ENCODE peak calls at places on chromosomes 1 and 21, in nine cellular contexts. Z is IMR-90, Y is ovary, W is heart left ventricle, H is stomach, A is HCT116, I is A549, S is transverse colon, C is body of pancreas. X is an unnamed sample.

GRCh38 chr21:32388306-32388705 is 4.5 kb downstream of the URB1 start:
- DNase-seq in Z (no peak), Y (no peak), W (no peak), H (no peak), A (no peak), I (no peak), S (no peak), C (no peak), X (no peak)

GRCh38 chr1:107228704-107229103 is 87.9 kb downstream of the NTNG1 start:
- DNase-seq in Z (peak; percentile 11), Y (no peak), W (no peak), H (no peak), A (no peak), I (no peak), S (no peak), C (no peak), X (no peak)

GRCh38 chr1:8409107-8409506 is 91.2 kb downstream of the SLC45A1 start:
- DNase-seq in Z (peak; percentile 81), Y (no peak), W (no peak), H (no peak), A (no peak), I (no peak), S (peak; percentile 30), C (no peak), X (no peak)

GRCh38 chr1:36397083-36397377 is 678 bp downstream of the LSM10 start:
- DNase-seq in Z (no peak), Y (no peak), W (no peak), H (no peak), A (no peak), I (no peak), S (no peak), C (no peak), X (no peak)

GRCh38 chr1:198268784-198269183 is 112.0 kb downstream of the NEK7 start:
- DNase-seq in Z (no peak), Y (no peak), W (no peak), H (no peak), A (no peak), I (no peak), S (no peak), C (no peak), X (no peak)

GRCh38 chr21:43864313-43864805 is 664 bp upstream of the AGPAT3 start:
- DNase-seq in Z (peak; percentile 16), Y (peak; percentile 42), W (peak; percentile 52), H (peak; percentile 79), A (peak; percentile 60), I (peak; percentile 33), S (peak; percentile 76), C (peak; percentile 88), X (no peak)

GRCh38 chr1:181089777-181090505 is 1.4 kb downstream of the IER5 start:
- DNase-seq in Z (peak; percentile 65), Y (peak; percentile 67), W (peak; percentile 81), H (peak; percentile 64), A (no peak), I (no peak), S (peak; percentile 77), C (peak; percentile 76), X (peak; percentile 78)

GRCh38 chr21:44649701-44650100 is 3.5 kb downstream of the KRTAP10-11 start:
- DNase-seq in Z (no peak), Y (no peak), W (no peak), H (no peak), A (no peak), I (no peak), S (no peak), C (no peak), X (no peak)

GRCh38 chr1:14804626-14805025 is 206.1 kb downstream of the KAZN start:
- DNase-seq in Z (no peak), Y (no peak), W (no peak), H (no peak), A (peak; percentile 7), I (peak; percentile 11), S (no peak), C (no peak), X (no peak)

GRCh38 chr1:21586926-21587601 is 77.8 kb downstream of the ALPL start:
- DNase-seq in Z (peak; percentile 91), Y (peak; percentile 28), W (peak; percentile 47), H (peak; percentile 76), A (peak; percentile 61), I (peak; percentile 91), S (peak; percentile 25), C (peak; percentile 64), X (peak; percentile 56)

GRCh38 chr1:183365676-183366075 is 52.5 kb downstream of the NMNAT2 start:
- DNase-seq in Z (no peak), Y (no peak), W (no peak), H (no peak), A (no peak), I (no peak), S (no peak), C (no peak), X (no peak)

GRCh38 chr21:46424062-46424591 is 34.6 kb upstream of the DIP2A start:
- DNase-seq in Z (no peak), Y (no peak), W (no peak), H (no peak), A (no peak), I (no peak), S (no peak), C (no peak), X (no peak)

GRCh38 chr1:167627865-167628641 is 2.0 kb upstream of the RCSD1 start:
- DNase-seq in Z (no peak), Y (no peak), W (peak; percentile 45), H (peak; percentile 60), A (no peak), I (no peak), S (peak; percentile 67), C (no peak), X (peak; percentile 11)

GRCh38 chr1:119987112-119987511 is 82.3 kb downstream of the NOTCH2 start:
- DNase-seq in Z (peak; percentile 97), Y (no peak), W (no peak), H (no peak), A (no peak), I (peak; percentile 3), S (no peak), C (no peak), X (no peak)

GRCh38 chr1:220876511-220877347 is 2.5 kb upstream of the HLX start:
- DNase-seq in Z (no peak), Y (no peak), W (peak; percentile 72), H (no peak), A (no peak), I (no peak), S (no peak), C (no peak), X (peak; percentile 49)

GRCh38 chr1:244065960-244066388 is 14.9 kb downstream of the ZBTB18 start:
- DNase-seq in Z (peak; percentile 84), Y (no peak), W (no peak), H (no peak), A (no peak), I (no peak), S (no peak), C (no peak), X (no peak)

GRCh38 chr1:41240806-41241747 is 1.0 kb downstream of the SCMH1 start:
- DNase-seq in Z (peak; percentile 17), Y (peak; percentile 62), W (peak; percentile 46), H (peak; percentile 62), A (no peak), I (peak; percentile 40), S (peak; percentile 76), C (peak; percentile 80), X (peak; percentile 50)

GRCh38 chr1:145777357-145778145 is 46.3 kb downstream of the RNF115 start:
- DNase-seq in Z (no peak), Y (no peak), W (no peak), H (no peak), A (no peak), I (no peak), S (no peak), C (no peak), X (no peak)

DNA sequence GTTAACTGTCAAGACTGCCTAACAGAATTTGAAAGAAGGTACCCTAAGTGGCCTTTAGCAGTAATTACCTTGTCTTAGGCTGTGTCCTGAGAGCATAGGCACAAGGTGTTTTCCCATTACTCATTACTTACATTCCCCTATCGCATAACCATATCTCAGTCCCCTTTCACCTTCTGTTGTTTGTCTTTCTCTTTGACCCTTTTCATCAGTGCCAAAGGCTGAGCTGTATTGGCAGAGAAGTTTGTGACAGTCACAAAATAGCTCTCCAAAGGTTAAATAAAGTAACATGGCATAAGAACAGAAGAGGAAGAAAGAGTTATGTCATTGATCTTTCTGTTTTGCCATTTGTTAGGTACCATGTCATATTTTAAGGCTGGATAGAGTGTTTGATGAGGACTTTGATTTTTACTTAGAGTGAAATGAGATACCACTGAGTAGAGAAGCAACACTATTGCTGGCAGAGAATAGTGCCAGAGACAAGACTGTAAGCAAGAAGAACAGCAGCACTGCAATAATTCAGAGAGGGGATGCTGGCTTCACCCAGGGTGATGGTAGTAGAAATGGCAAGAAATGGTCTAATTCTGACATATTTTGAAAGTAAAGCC is 497.8 kb downstream of the TTLL7 start:
- DNase-seq in Z (no peak), Y (no peak), W (no peak), H (no peak), A (no peak), I (no peak), S (no peak), C (peak; percentile 6), X (no peak)
- TF ChIP-seq POLR2A in Z (no peak), Y (no peak), W (no peak), H (no peak), A (no peak), I (no peak), S (no peak), C (no peak), X (no peak)

GRCh38 chr1:32612189-32612881 is 38.0 kb downstream of the ZBTB8OS start:
- DNase-seq in Z (peak; percentile 51), Y (peak; percentile 55), W (peak; percentile 88), H (peak; percentile 91), A (peak; percentile 62), I (peak; percentile 79), S (peak; percentile 89), C (peak; percentile 94), X (peak; percentile 59)
- TF ChIP-seq POLR2A in Z (no peak), Y (no peak), W (peak; percentile 78), H (no peak), A (peak; percentile 78), I (peak; percentile 82), S (peak; percentile 62), C (peak; percentile 70), X (peak; percentile 26)

DNA sequence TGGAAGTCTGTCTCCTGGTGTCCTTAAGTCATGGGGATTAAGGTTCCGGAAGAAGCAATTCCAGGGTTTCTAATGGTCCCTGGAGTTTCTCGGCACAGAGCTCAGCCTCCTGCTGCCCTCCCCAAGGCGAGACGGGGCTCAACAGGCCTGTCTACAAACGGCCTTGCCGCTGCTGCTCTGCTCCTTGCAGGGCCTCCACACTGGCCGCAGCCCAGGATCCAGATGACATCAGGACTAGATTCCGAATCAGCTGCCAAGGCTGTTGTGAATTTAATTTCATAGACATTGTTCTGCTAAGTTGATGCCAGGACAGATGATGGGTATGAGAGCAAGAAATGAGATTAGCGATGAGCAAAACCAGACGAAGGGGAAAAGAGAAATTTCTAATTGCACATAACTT is 103.6 kb upstream of the BACE2 start:
- DNase-seq in Z (no peak), Y (no peak), W (no peak), H (no peak), A (no peak), I (no peak), S (no peak), C (no peak), X (no peak)
- TF ChIP-seq POLR2A in Z (no peak), Y (no peak), W (no peak), H (no peak), A (no peak), I (no peak), S (no peak), C (no peak), X (no peak)

DNA sequence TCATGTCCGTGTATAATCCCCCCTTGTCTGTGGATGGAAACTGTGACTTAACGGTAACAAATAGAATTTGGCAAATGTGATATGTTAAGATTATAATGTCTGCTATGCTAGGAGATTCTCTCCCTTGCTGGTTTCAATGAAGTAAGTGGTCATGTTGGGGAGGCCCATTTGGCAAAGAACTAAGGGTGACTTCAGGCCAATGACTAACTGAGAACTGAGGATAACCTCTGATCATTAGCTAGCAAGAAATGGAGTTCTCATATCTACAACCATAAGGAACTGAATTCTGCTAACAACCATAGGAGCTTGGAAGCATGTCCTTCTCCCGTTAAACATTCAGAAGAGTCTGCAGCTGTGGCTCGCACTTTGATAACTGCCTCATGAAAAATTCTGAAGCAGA is 2.3 kb downstream of the IFI44L start:
- DNase-seq in Z (no peak), Y (no peak), W (no peak), H (no peak), A (no peak), I (no peak), S (no peak), C (no peak), X (no peak)
- TF ChIP-seq POLR2A in Z (no peak), Y (no peak), W (no peak), H (no peak), A (no peak), I (no peak), S (no peak), C (no peak), X (no peak)